ENCODE peak calls at places on chromosomes 1 and 21, in four cellular contexts. U is Panc1, R is K562, P is HepG2. Z is an unnamed sample.

GRCh38 chr1:161736332-161736969 is 13.1 kb upstream of the DUSP12 start:
- DNase-seq in U (no peak), R (no peak), P (no peak), Z (no peak)

GRCh38 chr1:162562452-162562828 is 918 bp downstream of the UAP1 start:
- DNase-seq in U (peak), R (no peak), P (peak), Z (no peak)

GRCh38 chr1:58773406-58773840 is 10.4 kb downstream of the JUN start:
- DNase-seq in U (no peak), R (no peak), P (no peak), Z (no peak)

GRCh38 chr1:79373481-79374132 is 367.1 kb upstream of the ADGRL4 start:
- DNase-seq in U (no peak), R (no peak), P (no peak), Z (no peak)

GRCh38 chr1:17886838-17887441 is 131.8 kb downstream of the ACTL8 start:
- DNase-seq in U (no peak), R (no peak), P (no peak), Z (no peak)

GRCh38 chr1:35408925-35409324 is 140.4 kb downstream of the ZMYM4 start:
- DNase-seq in U (no peak), R (no peak), P (no peak), Z (no peak)

GRCh38 chr1:31897534-31898100 is 40.6 kb downstream of the PTP4A2 start:
- DNase-seq in U (no peak), R (no peak), P (no peak), Z (no peak)

GRCh38 chr1:64624446-64624766 is 120.5 kb upstream of the RAVER2 start:
- DNase-seq in U (no peak), R (no peak), P (no peak), Z (no peak)

GRCh38 chr1:83692524-83693336 is 306.2 kb downstream of the TTLL7 start:
- DNase-seq in U (no peak), R (no peak), P (peak), Z (no peak)

GRCh38 chr1:29258974-29259801 is 22.9 kb downstream of the PTPRU start:
- DNase-seq in U (no peak), R (peak), P (no peak), Z (no peak)

GRCh38 chr1:118661769-118662320 is 326.3 kb downstream of the TBX15 start:
- DNase-seq in U (no peak), R (no peak), P (no peak), Z (no peak)

GRCh38 chr1:30715216-30715615 is 8.2 kb downstream of the MATN1 start:
- DNase-seq in U (no peak), R (peak), P (no peak), Z (no peak)

GRCh38 chr1:118963456-118964430 is 24.4 kb downstream of the TBX15 start:
- DNase-seq in U (no peak), R (no peak), P (peak), Z (peak)

GRCh38 chr1:57724535-57724934 is 300.7 kb upstream of the DAB1 start:
- DNase-seq in U (no peak), R (no peak), P (no peak), Z (no peak)

GRCh38 chr1:119635801-119636390 is 12.2 kb downstream of the ZNF697 start:
- DNase-seq in U (no peak), R (no peak), P (no peak), Z (no peak)

GRCh38 chr1:39441797-39442196 is 49.6 kb upstream of the BMP8A start:
- DNase-seq in U (no peak), R (no peak), P (no peak), Z (no peak)

GRCh38 chr1:159992161-159992560 is 38.1 kb upstream of the SLAMF9 start:
- DNase-seq in U (no peak), R (no peak), P (no peak), Z (no peak)

GRCh38 chr1:116763787-116764465 is 9.7 kb downstream of the CD2 start:
- DNase-seq in U (no peak), R (peak), P (peak), Z (peak)

GRCh38 chr1:65359888-65360287 is 50.5 kb downstream of the DNAJC6 start:
- DNase-seq in U (no peak), R (no peak), P (peak), Z (no peak)

GRCh38 chr1:21324368-21325137 is 34.3 kb upstream of the ECE1 start:
- DNase-seq in U (no peak), R (peak), P (no peak), Z (peak)

GRCh38 chr1:16433066-16433465 is 4.2 kb downstream of the SPATA21 start:
- DNase-seq in U (no peak), R (peak), P (no peak), Z (no peak)

GRCh38 chr1:200042437-200043329 is 15.2 kb downstream of the NR5A2 start:
- DNase-seq in U (no peak), R (no peak), P (no peak), Z (no peak)

GRCh38 chr1:172699111-172699510 is 40.2 kb downstream of the FASLG start:
- DNase-seq in U (no peak), R (no peak), P (no peak), Z (no peak)

GRCh38 chr21:43198376-43198775 is 29.6 kb downstream of the CRYAA start:
- DNase-seq in U (no peak), R (no peak), P (no peak), Z (no peak)

GRCh38 chr1:17196496-17197180 is 8.3 kb upstream of the PADI1 start:
- DNase-seq in U (no peak), R (no peak), P (no peak), Z (no peak)

GRCh38 chr1:91151702-91152101 is 129.9 kb upstream of the ZNF644 start:
- DNase-seq in U (no peak), R (no peak), P (no peak), Z (no peak)

GRCh38 chr1:224959121-224959520 is 29.6 kb downstream of the DNAH14 start:
- DNase-seq in U (no peak), R (no peak), P (peak), Z (no peak)

GRCh38 chr1:214475746-214476145 is 75.7 kb downstream of the PTPN14 start:
- DNase-seq in U (no peak), R (no peak), P (no peak), Z (no peak)

GRCh38 chr1:13759072-13759471 is 59.1 kb downstream of the PRDM2 start:
- DNase-seq in U (no peak), R (no peak), P (no peak), Z (peak)

GRCh38 chr1:20590313-20590777 is 1.4 kb downstream of the CDA start:
- DNase-seq in U (no peak), R (no peak), P (peak), Z (no peak)

DNA sequence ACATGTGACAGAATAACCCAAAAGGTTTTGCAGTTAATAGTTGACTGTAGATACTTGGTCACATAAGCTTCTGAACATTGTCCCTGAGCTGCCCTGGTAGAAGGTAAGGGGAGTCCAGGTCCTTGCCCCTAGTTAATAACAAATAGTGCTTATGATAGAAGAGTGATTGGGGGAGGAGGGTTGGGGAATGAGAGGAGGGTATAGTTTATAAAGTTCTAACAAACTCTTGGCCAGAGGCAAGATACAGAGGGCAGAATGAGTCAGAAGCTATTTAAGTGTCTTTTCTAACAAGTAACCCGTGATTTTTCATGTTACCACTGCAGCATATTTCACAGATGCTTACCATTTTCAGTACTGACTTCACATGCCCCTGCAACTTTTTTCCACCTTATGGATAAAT is 26.7 kb upstream of the MYOCOS start:
- DNase-seq in U (no peak), R (no peak), P (no peak), Z (no peak)
- TF ChIP-seq TCF7L2 in U (no peak), R (no peak), P (no peak), Z (no peak)

DNA sequence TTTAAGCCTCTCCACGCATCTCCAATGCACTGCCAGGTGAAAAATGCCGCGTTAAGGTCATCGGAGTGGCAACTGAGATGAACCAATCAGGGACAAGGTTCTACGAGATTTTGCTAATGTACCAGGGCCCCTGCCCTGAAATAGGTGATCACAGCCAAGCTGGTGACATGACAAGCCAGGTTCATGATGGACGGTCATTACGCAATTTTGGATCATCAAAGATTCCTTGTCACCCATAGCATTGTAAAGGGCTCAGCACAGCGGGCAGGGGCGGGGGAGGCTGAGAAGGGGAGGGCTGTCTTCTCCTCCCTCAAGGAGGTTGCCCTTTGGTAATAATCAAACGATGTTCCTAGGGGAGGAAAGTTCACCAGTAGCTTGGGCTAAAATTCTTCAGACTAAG is 475.5 kb downstream of the NPHP4 start:
- DNase-seq in U (no peak), R (no peak), P (no peak), Z (no peak)
- TF ChIP-seq TCF7L2 in U (no peak), R (no peak), P (no peak), Z (no peak)

GRCh38 chr1:218478336-218478735 is 133.2 kb downstream of the TGFB2 start:
- DNase-seq in U (no peak), R (no peak), P (peak), Z (no peak)

GRCh38 chr1:218475699-218476098 is 130.6 kb downstream of the TGFB2 start:
- DNase-seq in U (no peak), R (no peak), P (no peak), Z (no peak)

GRCh38 chr1:218475275-218475674 is 130.1 kb downstream of the TGFB2 start:
- DNase-seq in U (no peak), R (no peak), P (no peak), Z (no peak)

GRCh38 chr1:218474089-218474488 is 129.0 kb downstream of the TGFB2 start:
- DNase-seq in U (no peak), R (no peak), P (no peak), Z (no peak)

GRCh38 chr1:218476385-218476784 is 131.2 kb downstream of the TGFB2 start:
- DNase-seq in U (peak), R (no peak), P (peak), Z (no peak)
- TF ChIP-seq TCF7L2 in U (no peak), R (no peak), P (no peak), Z (no peak)

GRCh38 chr1:94971491-94971924 is 44.6 kb upstream of the CNN3 start:
- DNase-seq in U (no peak), R (no peak), P (no peak), Z (no peak)
- TF ChIP-seq TCF7L2 in U (no peak), R (no peak), P (no peak), Z (no peak)

GRCh38 chr1:43979528-43980254 is 681 bp downstream of the B4GALT2 start:
- DNase-seq in U (no peak), R (peak), P (peak), Z (no peak)
- TF ChIP-seq TCF7L2 in U (no peak), R (no peak), P (no peak), Z (no peak)

GRCh38 chr1:153563339-153563952 is 2.2 kb downstream of the S100A2 start:
- DNase-seq in U (no peak), R (no peak), P (no peak), Z (no peak)
- TF ChIP-seq TCF7L2 in U (no peak), R (no peak), P (no peak), Z (no peak)

GRCh38 chr1:43836267-43836951 is 97.2 kb upstream of the ARTN start:
- DNase-seq in U (no peak), R (peak), P (peak), Z (no peak)

GRCh38 chr1:43834280-43835140 is 99.1 kb upstream of the ARTN start:
- DNase-seq in U (no peak), R (peak), P (no peak), Z (no peak)

GRCh38 chr1:43831866-43832654 is 101.5 kb upstream of the ARTN start:
- DNase-seq in U (no peak), R (no peak), P (no peak), Z (no peak)

GRCh38 chr1:43833013-43833412 is 100.6 kb upstream of the ARTN start:
- DNase-seq in U (no peak), R (no peak), P (no peak), Z (no peak)

GRCh38 chr1:43835141-43836021 is 98.2 kb upstream of the ARTN start:
- DNase-seq in U (no peak), R (peak), P (no peak), Z (peak)
- TF ChIP-seq TCF7L2 in U (no peak), R (no peak), P (no peak), Z (no peak)

GRCh38 chr1:10637833-10638558 is 158.4 kb downstream of the CASZ1 start:
- DNase-seq in U (no peak), R (no peak), P (no peak), Z (no peak)
- TF ChIP-seq TCF7L2 in U (no peak), R (no peak), P (no peak), Z (no peak)

DNA sequence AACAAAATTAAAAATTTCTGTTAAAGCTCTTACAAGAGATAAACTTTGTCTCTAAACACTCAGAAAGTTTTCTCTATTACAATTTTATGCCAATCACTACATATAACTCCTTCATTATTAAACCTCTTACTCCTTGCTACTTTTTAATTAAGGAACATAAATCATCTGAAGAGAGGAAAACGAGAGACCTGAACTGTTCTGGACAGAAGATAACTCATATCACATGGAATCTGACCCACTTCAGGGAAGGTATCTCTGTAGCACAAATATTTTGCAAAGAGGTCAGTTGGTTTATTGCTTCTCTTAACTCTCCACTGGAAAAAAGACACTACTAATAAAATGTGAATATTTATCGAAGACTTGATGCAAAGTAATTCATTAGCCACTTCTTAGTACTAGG is 199.5 kb downstream of the VAV3 start:
- DNase-seq in U (no peak), R (no peak), P (no peak), Z (no peak)
- TF ChIP-seq TCF7L2 in U (no peak), R (no peak), P (no peak), Z (no peak)